ENCODE peak calls at places on chromosomes 12 and 14, in nine cellular contexts. L is pancreas, U is mucosa of descending colon, E is A673, Y is A549, M is HCT116, R is MM.1S, N is dorsolateral prefrontal cortex, W is HepG2. Q is an unnamed sample.

GRCh38 chr12:112122823-112123690 is 2.3 kb upstream of the TRAFD1 start:
- DNase-seq in U (no peak), M (no peak), R (no peak), W (peak; percentile 72), N (no peak), E (peak; percentile 59), Y (peak; percentile 64), L (no peak), Q (no peak)

GRCh38 chr14:93073833-93074769 is 41.6 kb downstream of the ITPK1 start:
- DNase-seq in W (peak; percentile 62), U (no peak), Y (no peak), R (no peak), L (no peak), M (no peak), E (peak; percentile 37), N (no peak), Q (no peak)

GRCh38 chr12:56988207-56988739 is 18.1 kb downstream of the ZBTB39 start:
- DNase-seq in W (no peak), Y (no peak), R (no peak), M (no peak), E (no peak), U (no peak), L (no peak), N (no peak), Q (no peak)

GRCh38 chr12:91361864-91362263 is 179.2 kb upstream of the DCN start:
- DNase-seq in Y (peak; percentile 55), M (peak; percentile 37), E (peak; percentile 61), L (no peak), R (peak; percentile 57), N (no peak), W (peak; percentile 24), U (no peak), Q (peak; percentile 19)

GRCh38 chr12:30908389-30909087 is 18.0 kb upstream of the TSPAN11 start:
- DNase-seq in R (no peak), Y (no peak), U (no peak), L (no peak), E (peak; percentile 92), N (no peak), M (no peak), W (peak; percentile 56), Q (peak; percentile 48)

GRCh38 chr12:122505419-122506051 is 4.8 kb upstream of the ZCCHC8 start:
- DNase-seq in R (no peak), L (no peak), W (no peak), N (no peak), Y (no peak), M (no peak), U (no peak), E (no peak), Q (no peak)

GRCh38 chr12:41188058-41188840 is at the start of gene PDZRN4:
- DNase-seq in E (peak; percentile 4), U (peak; percentile 38), R (no peak), L (peak; percentile 19), M (no peak), Y (peak; percentile 25), N (peak; percentile 28), W (no peak), Q (no peak)

GRCh38 chr12:32125455-32126084 is 18.9 kb downstream of the BICD1 start:
- DNase-seq in L (no peak), R (no peak), M (no peak), W (no peak), U (no peak), N (no peak), Y (no peak), E (no peak), Q (peak; percentile 74)

GRCh38 chr12:98154850-98155249 is 360.5 kb upstream of the TMPO start:
- DNase-seq in E (peak; percentile 77), L (no peak), M (peak; percentile 12), N (no peak), W (peak; percentile 9), U (no peak), R (peak; percentile 20), Y (peak; percentile 23), Q (peak; percentile 32)

GRCh38 chr12:129540954-129541353 is 362.9 kb downstream of the TMEM132D start:
- DNase-seq in L (no peak), M (no peak), E (no peak), N (no peak), W (no peak), Y (no peak), R (no peak), U (no peak), Q (no peak)

GRCh38 chr14:81682134-81682533 is 148.5 kb upstream of the SEL1L start:
- DNase-seq in M (no peak), E (no peak), R (no peak), N (no peak), U (no peak), L (no peak), Y (no peak), W (no peak), Q (no peak)

GRCh38 chr12:34405286-34406227 is 383.3 kb downstream of the ALG10 start:
- DNase-seq in L (peak; percentile 2), E (no peak), R (no peak), N (peak; percentile 1), M (no peak), U (peak; percentile 17), Y (no peak), W (no peak), Q (no peak)

GRCh38 chr14:33848009-33848408 is 102.9 kb downstream of the EGLN3 start:
- DNase-seq in W (no peak), L (no peak), R (no peak), E (no peak), U (no peak), N (no peak), Y (no peak), M (no peak), Q (no peak)

GRCh38 chr12:58539295-58539694 is 381.0 kb downstream of the LRIG3 start:
- DNase-seq in N (no peak), L (no peak), M (no peak), Y (no peak), U (no peak), R (no peak), W (no peak), E (no peak), Q (no peak)

GRCh38 chr12:58541300-58541690 is 379.0 kb downstream of the LRIG3 start:
- DNase-seq in N (no peak), M (no peak), L (no peak), E (no peak), R (no peak), W (no peak), Y (no peak), U (no peak), Q (no peak)

GRCh38 chr12:58544281-58544680 is 376.0 kb downstream of the LRIG3 start:
- DNase-seq in N (no peak), L (no peak), W (no peak), M (no peak), Y (no peak), R (no peak), E (no peak), U (no peak), Q (no peak)

GRCh38 chr12:58537278-58537677 is 383.0 kb downstream of the LRIG3 start:
- DNase-seq in N (no peak), E (peak; percentile 12), R (no peak), U (no peak), L (no peak), Y (no peak), M (no peak), W (peak; percentile 15), Q (no peak)

GRCh38 chr12:58540480-58541299 is 379.6 kb downstream of the LRIG3 start:
- DNase-seq in N (peak; percentile 56), M (peak; percentile 59), U (peak; percentile 53), R (peak; percentile 78), Y (peak; percentile 87), E (peak; percentile 89), L (peak; percentile 36), W (peak; percentile 60), Q (peak; percentile 65)
- TF ChIP-seq CTCF in N (peak; percentile 76), M (peak; percentile 70), U (peak; percentile 23), R (peak; percentile 91), Y (peak; percentile 90), E (peak; percentile 87), L (peak; percentile 52), W (peak; percentile 91), Q (peak; percentile 86)

GRCh38 chr14:47676301-47676617 is 854 bp upstream of the MDGA2 start:
- DNase-seq in W (no peak), L (no peak), U (peak; percentile 26), M (no peak), E (no peak), R (no peak), Y (no peak), N (no peak), Q (no peak)
- H3K4me3 ChIP-seq in W (no peak overlapping the region), L (no peak overlapping the region), U (no peak overlapping the region), M (no peak overlapping the region), E (no peak overlapping the region), R (no peak overlapping the region), Y (peak overlapping the region; percentile 34), N (peak overlapping the region; percentile 71), Q (peak overlapping the region; percentile 48)

GRCh38 chr14:77805703-77806102 is 5.8 kb downstream of the ADCK1 start:
- DNase-seq in U (no peak), E (no peak), R (no peak), M (no peak), L (no peak), N (no peak), Y (no peak), W (no peak), Q (peak; percentile 22)

GRCh38 chr14:77800814-77801213 is 905 bp downstream of the ADCK1 start:
- DNase-seq in W (no peak), U (no peak), R (no peak), N (no peak), Y (no peak), M (no peak), E (no peak), L (no peak), Q (no peak)

GRCh38 chr14:77794357-77794756 is 5.6 kb upstream of the ADCK1 start:
- DNase-seq in U (no peak), Y (no peak), R (no peak), L (no peak), E (no peak), W (no peak), N (no peak), M (no peak), Q (no peak)

GRCh38 chr14:77804592-77804991 is 4.7 kb downstream of the ADCK1 start:
- DNase-seq in W (peak; percentile 27), E (peak; percentile 51), N (no peak), U (no peak), R (peak; percentile 41), Y (peak; percentile 49), L (no peak), M (no peak), Q (no peak)

GRCh38 chr14:77799863-77800730 is at the start of gene ADCK1:
- DNase-seq in L (peak; percentile 90), U (peak; percentile 93), E (peak; percentile 89), N (peak; percentile 93), Y (peak; percentile 88), W (peak; percentile 68), M (peak; percentile 60), R (peak; percentile 67), Q (peak; percentile 41)
- TF ChIP-seq CTCF in L (no peak), U (no peak), E (no peak), N (peak; percentile 24), Y (no peak), W (peak; percentile 57), M (no peak), R (peak; percentile 28), Q (peak; percentile 59)

DNA sequence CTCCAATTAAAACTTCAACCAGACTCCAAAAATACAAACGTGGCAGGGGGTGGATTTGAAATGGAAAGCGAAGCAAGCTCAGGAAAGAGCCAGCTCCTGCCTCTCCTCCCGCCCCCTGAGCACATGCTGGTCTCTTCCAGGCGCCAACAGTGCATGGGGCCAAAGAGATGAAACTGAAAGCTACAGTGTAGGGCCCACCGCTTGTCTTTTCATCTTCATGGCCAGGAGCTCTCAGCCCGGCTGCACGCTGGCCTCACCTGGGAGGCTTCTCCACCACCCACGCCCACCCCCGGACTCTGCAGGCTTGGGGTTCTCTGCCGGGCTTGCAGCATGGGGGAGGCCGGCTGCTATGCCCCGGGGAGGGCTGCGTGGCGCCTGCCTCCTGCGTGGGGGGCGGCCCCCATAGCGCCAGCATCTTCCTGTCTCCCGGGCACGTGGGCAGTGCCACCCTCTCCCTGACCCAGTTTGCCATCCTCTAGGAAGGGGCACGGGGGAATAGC is 2.0 kb downstream of the RIMBP2 start:
- DNase-seq in N (peak; percentile 50), R (peak; percentile 21), W (no peak), L (no peak), U (no peak), E (peak; percentile 54), M (no peak), Y (no peak), Q (no peak)
- H3K4me3 ChIP-seq in N (peak overlapping the region; percentile 68), R (peak overlapping the region; percentile 31), W (no peak overlapping the region), L (no peak overlapping the region), U (no peak overlapping the region), E (peak overlapping the region; percentile 47), M (no peak overlapping the region), Y (peak overlapping the region; percentile 26), Q (no peak overlapping the region)